ENCODE peak calls at places on chromosomes 6 and 20, in four cellular contexts. One of them, this sample, is unnamed.

GRCh38 chr20:58629213-58629575 is 21.9 kb upstream of the STX16 start:
- DNase-seq in cardiac muscle cell: peak
- DNase-seq in GM12878: no peak
- DNase-seq in fibroblast of mammary gland: no peak
- DNase-seq in this sample: no peak

GRCh38 chr6:7087491-7087979 is 20.2 kb upstream of the RREB1 start:
- DNase-seq in GM12878: peak
- DNase-seq in cardiac muscle cell: no peak
- DNase-seq in fibroblast of mammary gland: no peak
- DNase-seq in this sample: no peak

GRCh38 chr20:60900581-60900980 is 351.5 kb upstream of the CDH4 start:
- DNase-seq in fibroblast of mammary gland: no peak
- DNase-seq in cardiac muscle cell: no peak
- DNase-seq in GM12878: no peak
- DNase-seq in this sample: no peak

GRCh38 chr20:63273635-63274380 is 1.2 kb downstream of the ARFGAP1 start:
- DNase-seq in GM12878: no peak
- DNase-seq in fibroblast of mammary gland: peak
- DNase-seq in cardiac muscle cell: no peak
- DNase-seq in this sample: no peak

GRCh38 chr20:54123587-54124180 is 50.1 kb downstream of the CYP24A1 start:
- DNase-seq in cardiac muscle cell: peak
- DNase-seq in GM12878: no peak
- DNase-seq in fibroblast of mammary gland: peak
- DNase-seq in this sample: no peak

GRCh38 chr6:16961577-16961976 is 140.3 kb upstream of the STMND1 start:
- DNase-seq in fibroblast of mammary gland: no peak
- DNase-seq in cardiac muscle cell: no peak
- DNase-seq in GM12878: no peak
- DNase-seq in this sample: no peak

GRCh38 chr6:111601875-111602274 is 3.8 kb downstream of the TRAF3IP2 start:
- DNase-seq in fibroblast of mammary gland: peak
- DNase-seq in GM12878: no peak
- DNase-seq in cardiac muscle cell: no peak
- DNase-seq in this sample: no peak

GRCh38 chr20:48705208-48706115 is 122.3 kb downstream of the PREX1 start:
- DNase-seq in GM12878: no peak
- DNase-seq in cardiac muscle cell: no peak
- DNase-seq in fibroblast of mammary gland: peak
- DNase-seq in this sample: no peak

GRCh38 chr6:54192993-54193392 is 81.8 kb downstream of the MLIP start:
- DNase-seq in fibroblast of mammary gland: no peak
- DNase-seq in GM12878: no peak
- DNase-seq in cardiac muscle cell: no peak
- DNase-seq in this sample: no peak

GRCh38 chr6:16369989-16370388 is 131.6 kb downstream of the GMPR start:
- DNase-seq in fibroblast of mammary gland: no peak
- DNase-seq in GM12878: no peak
- DNase-seq in cardiac muscle cell: no peak
- DNase-seq in this sample: no peak

GRCh38 chr6:111157412-111157811 is 70.1 kb downstream of the SLC16A10 start:
- DNase-seq in GM12878: no peak
- DNase-seq in fibroblast of mammary gland: no peak
- DNase-seq in cardiac muscle cell: no peak
- DNase-seq in this sample: no peak

GRCh38 chr6:52373294-52373693 is 11.3 kb downstream of the PAQR8 start:
- DNase-seq in GM12878: no peak
- DNase-seq in cardiac muscle cell: no peak
- DNase-seq in fibroblast of mammary gland: no peak
- DNase-seq in this sample: no peak

GRCh38 chr6:43628392-43629103 is 516 bp downstream of the GTPBP2 start:
- DNase-seq in cardiac muscle cell: peak
- DNase-seq in GM12878: no peak
- DNase-seq in fibroblast of mammary gland: peak
- DNase-seq in this sample: no peak

GRCh38 chr6:26336355-26337198 is 28.4 kb upstream of the BTN3A2 start:
- DNase-seq in fibroblast of mammary gland: peak
- DNase-seq in cardiac muscle cell: no peak
- DNase-seq in GM12878: no peak
- DNase-seq in this sample: no peak

GRCh38 chr6:132300323-132300949 is 100.8 kb downstream of the MOXD1 start:
- DNase-seq in GM12878: no peak
- DNase-seq in fibroblast of mammary gland: peak
- DNase-seq in cardiac muscle cell: peak
- DNase-seq in this sample: peak

GRCh38 chr6:75505426-75505825 is 11.8 kb upstream of the FILIP1 start:
- DNase-seq in GM12878: no peak
- DNase-seq in fibroblast of mammary gland: no peak
- DNase-seq in cardiac muscle cell: no peak
- DNase-seq in this sample: no peak

GRCh38 chr20:6673071-6673470 is 94.4 kb upstream of the BMP2 start:
- DNase-seq in GM12878: no peak
- DNase-seq in cardiac muscle cell: no peak
- DNase-seq in fibroblast of mammary gland: no peak
- DNase-seq in this sample: no peak

GRCh38 chr6:31057426-31058003 is 47.2 kb downstream of the MUC22 start:
- DNase-seq in fibroblast of mammary gland: peak
- DNase-seq in GM12878: no peak
- DNase-seq in cardiac muscle cell: no peak
- DNase-seq in this sample: no peak

GRCh38 chr6:10837009-10837691 is 1.2 kb downstream of the MAK start:
- DNase-seq in cardiac muscle cell: peak
- DNase-seq in fibroblast of mammary gland: no peak
- DNase-seq in GM12878: no peak
- DNase-seq in this sample: no peak

GRCh38 chr20:50460608-50461268 is 49.4 kb upstream of the PTPN1 start:
- DNase-seq in cardiac muscle cell: peak
- DNase-seq in fibroblast of mammary gland: peak
- DNase-seq in GM12878: no peak
- DNase-seq in this sample: no peak

GRCh38 chr6:4136354-4136831 is 1.0 kb upstream of the ECI2 start:
- DNase-seq in fibroblast of mammary gland: no peak
- DNase-seq in cardiac muscle cell: no peak
- DNase-seq in GM12878: no peak
- DNase-seq in this sample: no peak

GRCh38 chr6:44495036-44495901 is 107.8 kb downstream of the CDC5L start:
- DNase-seq in GM12878: no peak
- DNase-seq in cardiac muscle cell: no peak
- DNase-seq in fibroblast of mammary gland: peak
- DNase-seq in this sample: no peak

GRCh38 chr6:37699138-37699766 is 1.6 kb upstream of the MDGA1 start:
- DNase-seq in GM12878: no peak
- DNase-seq in cardiac muscle cell: no peak
- DNase-seq in fibroblast of mammary gland: no peak
- DNase-seq in this sample: no peak

GRCh38 chr6:111918825-111919224 is 45.6 kb upstream of the FYN start:
- DNase-seq in GM12878: no peak
- DNase-seq in cardiac muscle cell: no peak
- DNase-seq in fibroblast of mammary gland: peak
- DNase-seq in this sample: no peak

GRCh38 chr6:20021795-20022194 is 184.6 kb downstream of the ID4 start:
- DNase-seq in fibroblast of mammary gland: no peak
- DNase-seq in cardiac muscle cell: no peak
- DNase-seq in GM12878: no peak
- DNase-seq in this sample: no peak

GRCh38 chr6:86203044-86203443 is 560.4 kb upstream of the SYNCRIP start:
- DNase-seq in fibroblast of mammary gland: no peak
- DNase-seq in GM12878: no peak
- DNase-seq in cardiac muscle cell: no peak
- DNase-seq in this sample: no peak

GRCh38 chr6:161140554-161140875 is 133.3 kb downstream of the AGPAT4 start:
- DNase-seq in cardiac muscle cell: no peak
- DNase-seq in GM12878: no peak
- DNase-seq in fibroblast of mammary gland: no peak
- DNase-seq in this sample: no peak

GRCh38 chr6:159701413-159701999 is 8.5 kb upstream of the SOD2 start:
- DNase-seq in cardiac muscle cell: no peak
- DNase-seq in fibroblast of mammary gland: peak
- DNase-seq in GM12878: no peak
- DNase-seq in this sample: no peak

GRCh38 chr6:3813150-3813780 is 35.9 kb upstream of the FAM50B start:
- DNase-seq in cardiac muscle cell: no peak
- DNase-seq in fibroblast of mammary gland: no peak
- DNase-seq in GM12878: no peak
- DNase-seq in this sample: no peak

GRCh38 chr6:28982476-28983266 is 22.4 kb downstream of the ZNF311 start:
- DNase-seq in cardiac muscle cell: peak
- DNase-seq in fibroblast of mammary gland: peak
- DNase-seq in GM12878: peak
- DNase-seq in this sample: no peak

GRCh38 chr6:83182114-83182513 is 11.0 kb downstream of the PGM3 start:
- DNase-seq in cardiac muscle cell: no peak
- DNase-seq in fibroblast of mammary gland: no peak
- DNase-seq in GM12878: no peak
- DNase-seq in this sample: no peak

GRCh38 chr6:5763871-5764270 is 242.9 kb downstream of the NRN1 start:
- DNase-seq in GM12878: peak
- DNase-seq in fibroblast of mammary gland: peak
- DNase-seq in cardiac muscle cell: no peak
- DNase-seq in this sample: no peak

GRCh38 chr6:68649669-68650068 is 14.6 kb downstream of the ADGRB3 start:
- DNase-seq in GM12878: no peak
- DNase-seq in cardiac muscle cell: no peak
- DNase-seq in fibroblast of mammary gland: no peak
- DNase-seq in this sample: no peak

GRCh38 chr20:23061713-23062561 is 12.5 kb upstream of the THBD start:
- DNase-seq in fibroblast of mammary gland: peak
- DNase-seq in GM12878: no peak
- DNase-seq in cardiac muscle cell: no peak
- DNase-seq in this sample: no peak

GRCh38 chr6:15330174-15330934 is 84.5 kb downstream of the JARID2 start:
- DNase-seq in GM12878: no peak
- DNase-seq in cardiac muscle cell: no peak
- DNase-seq in fibroblast of mammary gland: peak
- DNase-seq in this sample: no peak

GRCh38 chr6:22112490-22112889 is 184.3 kb downstream of the PRL start:
- DNase-seq in GM12878: no peak
- DNase-seq in cardiac muscle cell: no peak
- DNase-seq in fibroblast of mammary gland: no peak
- DNase-seq in this sample: no peak

DNA sequence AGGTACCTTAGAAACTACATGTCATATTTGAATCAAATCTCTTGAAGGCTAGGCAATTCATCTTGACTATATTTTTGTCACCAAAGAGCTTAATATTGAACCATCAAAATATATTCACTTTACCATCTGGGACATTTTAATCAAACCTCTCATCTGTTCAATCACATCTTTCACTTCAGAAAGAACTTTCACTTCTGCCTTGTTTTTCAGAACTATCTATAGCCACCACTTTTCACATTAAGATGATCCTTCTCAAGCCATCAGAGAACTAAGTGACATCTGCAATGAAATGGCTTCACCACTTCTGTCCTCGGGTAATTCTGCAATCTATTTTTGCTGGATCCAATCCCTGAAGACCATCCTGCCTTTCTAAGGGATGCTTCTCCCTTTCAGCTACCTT is 57.8 kb downstream of the OR2B2 start:
- DNase-seq in fibroblast of mammary gland: no peak
- DNase-seq in GM12878: no peak
- DNase-seq in cardiac muscle cell: no peak
- DNase-seq in this sample: no peak
- H3K4me3 ChIP-seq in fibroblast of mammary gland: no peak
- H3K4me3 ChIP-seq in GM12878: no peak
- H3K4me3 ChIP-seq in cardiac muscle cell: no peak
- H3K4me3 ChIP-seq in this sample: no peak

DNA sequence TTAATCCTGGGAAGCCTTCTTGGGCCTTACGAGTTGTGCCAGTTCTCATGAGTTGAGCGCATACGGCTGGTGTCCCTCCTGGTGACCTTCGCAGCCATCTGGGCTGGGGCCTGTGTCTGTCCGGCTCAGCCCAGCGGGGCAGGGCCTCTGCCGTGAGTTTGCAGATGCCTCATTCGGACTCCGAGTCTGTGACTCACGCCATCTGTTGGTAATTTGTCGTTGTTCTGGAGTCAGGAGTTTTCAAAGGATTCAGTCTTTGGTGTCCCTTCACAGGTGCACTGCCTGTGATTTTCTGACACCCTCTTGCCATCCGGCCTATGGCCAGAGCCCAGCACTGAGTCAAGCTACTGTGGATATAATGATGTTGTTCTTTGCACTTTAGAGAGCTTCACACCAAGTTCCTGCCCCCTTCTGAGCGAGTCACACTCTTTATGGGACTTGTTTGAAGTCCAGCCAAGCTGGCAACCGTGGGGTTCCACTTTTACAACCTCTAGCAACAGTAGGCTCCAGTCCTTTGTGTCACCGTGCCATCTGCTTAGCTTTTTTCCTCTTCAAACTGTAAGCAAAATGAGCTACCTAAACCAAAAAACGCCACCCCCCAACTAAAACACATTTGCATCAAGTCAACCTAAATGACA is 175.6 kb downstream of the AIG1 start:
- DNase-seq in GM12878: no peak
- DNase-seq in fibroblast of mammary gland: peak
- DNase-seq in cardiac muscle cell: no peak
- DNase-seq in this sample: no peak
- TF ChIP-seq CTCF in GM12878: no peak
- TF ChIP-seq CTCF in fibroblast of mammary gland: no peak
- TF ChIP-seq CTCF in cardiac muscle cell: no peak
- TF ChIP-seq CTCF in this sample: no peak

DNA sequence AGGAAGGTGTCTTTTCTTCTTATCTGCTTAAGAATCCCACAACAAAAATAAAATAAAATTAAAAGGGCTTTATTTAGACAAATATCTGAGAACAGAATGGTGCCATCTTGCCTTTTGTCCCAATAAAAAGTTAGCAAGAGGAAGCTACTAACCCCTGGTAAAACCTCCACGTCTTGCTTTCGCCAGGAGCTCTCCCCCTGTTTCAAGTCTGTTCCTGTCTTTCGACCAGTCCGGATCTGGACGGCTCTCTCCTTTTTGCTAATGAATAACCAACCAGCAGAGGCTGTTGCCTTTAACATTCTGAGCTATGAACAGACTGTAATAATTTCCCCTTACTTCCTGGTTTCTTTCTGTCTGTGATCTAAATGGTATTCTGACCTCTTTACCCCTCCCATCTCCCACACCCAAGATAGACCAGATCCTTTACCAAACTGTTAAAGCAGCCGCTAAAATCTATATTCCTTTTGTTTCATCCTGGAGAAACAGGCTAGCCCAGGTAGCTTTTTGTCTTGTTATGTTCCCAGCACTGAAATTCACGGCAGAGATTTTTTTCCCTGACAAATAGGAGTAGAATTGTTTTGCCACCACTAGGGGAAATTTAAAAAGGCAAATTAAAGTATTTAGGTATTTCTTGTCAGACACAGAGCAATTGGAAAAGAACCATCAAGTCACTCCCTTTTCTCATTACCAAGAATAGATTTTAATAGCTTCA is at the start of gene FRK:
- DNase-seq in cardiac muscle cell: no peak
- DNase-seq in GM12878: no peak
- DNase-seq in fibroblast of mammary gland: peak
- DNase-seq in this sample: no peak
- H3K4me3 ChIP-seq in cardiac muscle cell: no peak
- H3K4me3 ChIP-seq in GM12878: no peak
- H3K4me3 ChIP-seq in fibroblast of mammary gland: peak
- H3K4me3 ChIP-seq in this sample: no peak

GRCh38 chr20:8800089-8800488 is 268.8 kb upstream of the PLCB4 start:
- DNase-seq in fibroblast of mammary gland: no peak
- DNase-seq in GM12878: no peak
- DNase-seq in cardiac muscle cell: no peak
- DNase-seq in this sample: no peak
- TF ChIP-seq CTCF in fibroblast of mammary gland: peak
- TF ChIP-seq CTCF in GM12878: no peak
- TF ChIP-seq CTCF in cardiac muscle cell: no peak
- TF ChIP-seq CTCF in this sample: no peak

GRCh38 chr6:170578909-170579308 is 5.5 kb downstream of the PDCD2 start:
- DNase-seq in fibroblast of mammary gland: no peak
- DNase-seq in GM12878: no peak
- DNase-seq in cardiac muscle cell: no peak
- DNase-seq in this sample: no peak
- H3K4me3 ChIP-seq in fibroblast of mammary gland: no peak
- H3K4me3 ChIP-seq in GM12878: no peak
- H3K4me3 ChIP-seq in cardiac muscle cell: no peak
- H3K4me3 ChIP-seq in this sample: no peak